ENCODE peak calls at places on chromosomes 2 and 18, in four cellular contexts. N is CD8-positive, alpha-beta T cell; W is H1; H is tibial artery. U is an unnamed sample. For H3K27me3, the result is how much of the 10 kb centered on the place peaks cover.

GRCh38 chr2:230757476-230757875 is 44.8 kb downstream of the CAB39 start:
- DNase-seq in W (no peak), H (no peak), N (no peak), U (no peak)

GRCh38 chr2:233684640-233685039 is 2.9 kb downstream of the UGT1A7 start:
- DNase-seq in H (no peak), W (no peak), N (no peak), U (no peak)

GRCh38 chr2:46854260-46854659 is 61.3 kb downstream of the MCFD2 start:
- DNase-seq in W (no peak), H (no peak), N (no peak), U (no peak)

GRCh38 chr2:37471104-37471503 is 126.7 kb downstream of the QPCT start:
- DNase-seq in N (no peak), W (no peak), H (no peak), U (no peak)

GRCh38 chr18:456361-456821 is 44.1 kb downstream of the COLEC12 start:
- DNase-seq in H (peak), N (no peak), W (no peak), U (no peak)

GRCh38 chr18:22309191-22309590 is 108.5 kb downstream of the CTAGE1 start:
- DNase-seq in N (no peak), W (no peak), H (no peak), U (peak)

GRCh38 chr2:55115795-55116597 is 65.7 kb upstream of the RTN4 start:
- DNase-seq in W (no peak), H (no peak), N (no peak), U (no peak)

GRCh38 chr2:187679454-187679853 is 125.2 kb upstream of the TFPI start:
- DNase-seq in N (no peak), W (no peak), H (no peak), U (no peak)

GRCh38 chr2:85920810-85921545 is 32.2 kb upstream of the ST3GAL5 start:
- DNase-seq in W (no peak), N (no peak), H (no peak), U (no peak)

GRCh38 chr2:32357545-32358482 is 991 bp downstream of the BIRC6 start:
- DNase-seq in N (peak), H (peak), W (peak), U (no peak)

GRCh38 chr2:15869871-15870270 is 70.5 kb upstream of the MYCN start:
- DNase-seq in H (no peak), W (no peak), N (no peak), U (no peak)

GRCh38 chr18:50011813-50012445 is 183.0 kb downstream of the MYO5B start:
- DNase-seq in H (no peak), W (no peak), N (no peak), U (peak)

GRCh38 chr2:26899500-26900164 is 51.7 kb downstream of the DPYSL5 start:
- DNase-seq in N (no peak), W (no peak), H (no peak), U (no peak)

GRCh38 chr2:7972670-7973069 is 709.2 kb upstream of the ID2 start:
- DNase-seq in N (no peak), H (no peak), W (no peak), U (no peak)

GRCh38 chr2:10909996-10910341 is 1.8 kb upstream of the KCNF1 start:
- DNase-seq in W (no peak), N (no peak), H (no peak), U (no peak)

GRCh38 chr2:148989882-148990493 is 48.5 kb upstream of the LYPD6B start:
- DNase-seq in H (peak), N (peak), W (no peak), U (peak)

GRCh38 chr18:48962857-48963554 is 12.2 kb upstream of the SMAD7 start:
- DNase-seq in N (no peak), W (no peak), H (no peak), U (peak)

GRCh38 chr2:201260302-201260800 is at the start of gene CASP8:
- DNase-seq in W (no peak), N (peak), H (peak), U (no peak)

GRCh38 chr2:215138466-215138865 is at the start of gene ABCA12:
- DNase-seq in H (no peak), N (no peak), W (no peak), U (no peak)

GRCh38 chr2:241568738-241569137 is 10.2 kb downstream of the BOK start:
- DNase-seq in W (no peak), N (no peak), H (no peak), U (no peak)

GRCh38 chr2:199223791-199224190 is 233.9 kb downstream of the SATB2 start:
- DNase-seq in H (no peak), N (no peak), W (no peak), U (no peak)

GRCh38 chr18:22549260-22549937 is 131.7 kb upstream of the CTAGE1 start:
- DNase-seq in N (no peak), H (no peak), W (no peak), U (no peak)

GRCh38 chr2:73202156-73203054 is at the start of gene NOTO:
- DNase-seq in H (no peak), N (peak), W (peak), U (no peak)
- H3K27me3 ChIP-seq in H (under half), N (under half), W (under half), U (under half)

DNA sequence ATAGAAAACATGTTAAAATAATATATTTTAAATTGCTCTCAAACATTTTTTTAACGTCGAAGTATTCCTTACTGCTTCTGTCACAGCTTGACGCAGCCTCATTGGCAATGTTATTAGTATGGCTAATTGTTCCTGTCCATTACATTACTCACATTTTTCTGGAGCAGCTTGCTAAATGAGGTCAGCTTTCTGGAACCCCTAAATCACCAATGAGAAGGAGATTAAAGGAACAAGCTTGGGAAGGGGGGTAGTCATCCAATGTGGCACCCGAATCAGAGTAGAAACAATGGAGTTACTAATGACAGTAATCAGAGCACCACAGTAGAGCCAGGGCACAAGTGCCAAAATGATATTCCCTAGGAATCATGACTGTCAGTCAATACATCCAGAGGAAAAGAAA is 5.1 kb downstream of the NEUROD1 start:
- DNase-seq in W (no peak), N (no peak), H (no peak), U (no peak)
- H3K27me3 ChIP-seq in W (under half), N (under half), H (under half), U (under half)

GRCh38 chr2:239682518-239682917 is 281.7 kb upstream of the HDAC4 start:
- DNase-seq in N (no peak), H (no peak), W (no peak), U (no peak)

GRCh38 chr2:239685965-239686364 is 285.1 kb upstream of the HDAC4 start:
- DNase-seq in W (no peak), N (no peak), H (no peak), U (no peak)

GRCh38 chr2:239687441-239687840 is 286.6 kb upstream of the HDAC4 start:
- DNase-seq in W (no peak), N (no peak), H (no peak), U (no peak)

GRCh38 chr2:239685556-239685955 is 284.7 kb upstream of the HDAC4 start:
- DNase-seq in H (no peak), N (no peak), W (peak), U (no peak)

GRCh38 chr2:239684271-239684670 is 283.5 kb upstream of the HDAC4 start:
- DNase-seq in N (no peak), H (no peak), W (no peak), U (no peak)
- H3K27me3 ChIP-seq in N (under half), H (under half), W (under half), U (under half)

DNA sequence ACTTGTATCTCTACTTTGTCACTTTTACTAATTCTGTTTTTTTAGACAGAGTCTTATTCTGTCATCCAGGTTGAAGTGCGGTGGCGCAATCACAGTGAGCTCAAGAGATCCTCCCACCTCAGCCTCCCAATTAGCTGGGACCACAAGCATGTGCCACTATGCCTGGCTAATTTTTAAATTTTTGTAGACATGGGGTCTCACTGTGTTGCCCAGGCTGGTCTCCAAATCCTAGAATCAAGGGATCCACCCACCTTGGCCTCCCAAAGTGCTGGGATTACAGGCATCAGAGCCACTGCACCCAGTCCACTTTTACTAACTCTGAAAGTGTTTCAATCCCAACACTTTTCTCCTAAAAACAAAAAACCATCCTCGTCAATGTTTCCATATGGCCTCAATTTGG is 94.9 kb downstream of the MALT1 start:
- DNase-seq in H (peak), W (peak), N (no peak), U (no peak)
- H3K27me3 ChIP-seq in H (under half), W (under half), N (under half), U (under half)

GRCh38 chr2:66445781-66446177 is 10.9 kb downstream of the MEIS1 start:
- DNase-seq in W (peak), N (no peak), H (no peak), U (no peak)

GRCh38 chr2:66447676-66448075 is 12.8 kb downstream of the MEIS1 start:
- DNase-seq in H (no peak), N (no peak), W (no peak), U (no peak)

GRCh38 chr2:66445076-66445724 is 10.3 kb downstream of the MEIS1 start:
- DNase-seq in W (peak), H (no peak), N (no peak), U (no peak)

GRCh38 chr2:66446924-66447323 is 12.0 kb downstream of the MEIS1 start:
- DNase-seq in N (no peak), W (no peak), H (no peak), U (no peak)

DNA sequence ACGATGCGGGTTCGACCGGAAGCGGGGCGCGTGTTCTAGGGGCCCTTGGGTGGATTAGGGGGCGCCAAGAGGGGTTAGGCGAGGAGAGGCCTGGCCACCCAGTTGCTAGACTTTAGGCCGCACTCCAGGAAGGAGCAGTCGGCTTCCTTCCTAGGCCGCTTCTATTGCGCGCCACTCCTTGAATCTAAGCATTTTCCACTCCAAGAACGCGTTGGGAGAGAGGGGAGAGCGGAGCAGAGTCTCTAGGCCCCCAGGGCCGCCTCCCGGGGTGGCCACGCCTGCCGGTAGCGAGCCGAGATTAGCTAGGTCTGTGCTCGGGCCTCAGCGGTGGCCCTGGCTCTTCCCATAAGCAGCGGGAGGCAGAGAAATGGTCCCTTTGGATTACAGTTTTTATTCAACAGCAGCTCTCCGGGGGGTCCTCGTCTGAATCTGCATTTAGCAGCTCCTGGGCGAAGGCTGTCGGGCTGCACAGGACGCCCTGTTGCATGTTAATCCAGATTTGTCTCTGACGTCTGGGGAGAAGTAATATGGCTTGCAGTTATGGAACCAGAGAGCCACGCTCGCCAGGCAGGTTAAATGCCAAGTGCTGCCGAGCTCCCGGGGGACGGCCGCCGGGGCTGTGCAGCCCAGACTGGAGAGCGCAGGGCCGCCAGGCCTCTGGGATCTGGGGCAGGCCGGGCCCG is 11.4 kb downstream of the MEIS1 start:
- DNase-seq in W (peak), N (no peak), H (no peak), U (no peak)
- H3K27me3 ChIP-seq in W (under half), N (under half), H (under half), U (under half)

DNA sequence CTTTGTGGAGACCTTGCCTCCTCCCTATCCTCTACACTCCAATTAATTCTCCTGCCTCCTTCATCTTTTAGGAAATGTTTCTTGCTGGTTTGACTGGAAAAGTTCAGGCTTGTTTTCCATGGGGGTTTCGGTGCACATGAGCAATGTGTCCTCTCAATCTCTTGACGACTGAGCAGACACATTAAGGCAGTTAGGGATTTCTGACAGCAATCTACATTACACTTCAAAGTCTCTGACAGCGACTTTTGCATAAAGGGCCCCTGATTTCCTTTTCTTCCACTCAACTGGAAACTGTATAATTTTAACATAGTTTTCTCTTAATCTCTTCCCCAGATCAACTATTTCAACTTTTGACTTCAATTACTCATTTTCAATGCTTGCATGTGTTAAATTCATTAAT is 394.0 kb downstream of the MEIS1 start:
- DNase-seq in N (no peak), W (no peak), H (no peak), U (no peak)
- H3K27me3 ChIP-seq in N (under half), W (under half), H (under half), U (under half)